ENCODE peak calls at places on chromosome 21, in eight cellular contexts. R is stimulated activated naive B cell treated with anti-CD40 and anti-IgM and Interleukin-4, amounts not matched to agents 10 μg/mL and 1 μg/mL and 100 μg/mL, for 72 hours; Z is renal cortical epithelial cell; T is NCI-H2107; D is astrocyte of the spinal cord; U is mesendoderm; Y is activated naive CD4-positive, alpha-beta T cell treated with anti-CD3 and anti-CD28 coated beads, Interleukin-2, amount 50 U/mL, for 72 hours; P is NCI-H460. I is an unnamed sample.

GRCh38 chr21:43361127-43361492 is 65.8 kb downstream of the SIK1 start:
- DNase-seq in R (no peak), Z (no peak), T (no peak), D (no peak), U (peak), Y (no peak), P (no peak), I (no peak)

GRCh38 chr21:29333355-29333746 is 34.6 kb downstream of the BACH1 start:
- DNase-seq in R (no peak), Z (peak), T (no peak), D (no peak), U (no peak), Y (no peak), P (no peak), I (no peak)

GRCh38 chr21:41720250-41720649 is 46.6 kb downstream of the RIPK4 start:
- DNase-seq in R (no peak), Z (no peak), T (no peak), D (no peak), U (no peak), Y (no peak), P (no peak), I (no peak)

GRCh38 chr21:45228171-45228641 is 59.5 kb downstream of the POFUT2 start:
- DNase-seq in R (no peak), Z (peak), T (no peak), D (peak), U (peak), Y (peak), P (peak), I (peak)

GRCh38 chr21:14833952-14834351 is 230.8 kb downstream of the NRIP1 start:
- DNase-seq in R (no peak), Z (no peak), T (no peak), D (no peak), U (peak), Y (no peak), P (no peak), I (no peak)

GRCh38 chr21:43953028-43953427 is 59.1 kb upstream of the TRAPPC10 start:
- DNase-seq in R (no peak), Z (no peak), T (no peak), D (no peak), U (no peak), Y (no peak), P (no peak), I (no peak)

GRCh38 chr21:32819702-32820101 is 48.1 kb upstream of the PAXBP1 start:
- DNase-seq in R (no peak), Z (no peak), T (no peak), D (peak), U (no peak), Y (no peak), P (no peak), I (peak)

GRCh38 chr21:38250991-38251418 is 5.8 kb upstream of the KCNJ15 start:
- DNase-seq in R (no peak), Z (no peak), T (no peak), D (peak), U (no peak), Y (no peak), P (no peak), I (no peak)

GRCh38 chr21:32088471-32088870 is 190.4 kb downstream of the MIS18A start:
- DNase-seq in R (no peak), Z (no peak), T (no peak), D (no peak), U (no peak), Y (no peak), P (no peak), I (no peak)

GRCh38 chr21:35217504-35218060 is 168.5 kb upstream of the RUNX1 start:
- DNase-seq in R (no peak), Z (peak), T (no peak), D (peak), U (peak), Y (no peak), P (peak), I (peak)

GRCh38 chr21:28516996-28517592 is 475.6 kb downstream of the LTN1 start:
- DNase-seq in R (peak), Z (peak), T (peak), D (peak), U (peak), Y (peak), P (peak), I (peak)

GRCh38 chr21:46216132-46216747 is 12.3 kb downstream of the LSS start:
- DNase-seq in R (no peak), Z (no peak), T (no peak), D (no peak), U (no peak), Y (no peak), P (no peak), I (no peak)

GRCh38 chr21:45288441-45288841 is 746 bp upstream of the POFUT2 start:
- DNase-seq in R (no peak), Z (no peak), T (no peak), D (no peak), U (no peak), Y (peak), P (no peak), I (no peak)

GRCh38 chr21:43851593-43851992 is 13.4 kb upstream of the AGPAT3 start:
- DNase-seq in R (no peak), Z (no peak), T (no peak), D (no peak), U (no peak), Y (no peak), P (no peak), I (no peak)